ENCODE peak calls at places on chromosomes 3 and 15, in six cellular contexts. A, Z, W, J, K and N are unnamed samples.

GRCh38 chr15:40843885-40844542 is at the start of gene SPINT1:
- DNase-seq in A (peak), Z (no peak), W (no peak), J (peak), K (no peak), N (no peak)

GRCh38 chr3:32859604-32860237 is 41.9 kb downstream of the TRIM71 start:
- DNase-seq in A (no peak), Z (no peak), W (no peak), J (no peak), K (no peak), N (no peak)

GRCh38 chr15:20106026-20106425 is 435.6 kb downstream of the GOLGA6L6 start:
- DNase-seq in A (no peak), Z (no peak), W (no peak), J (no peak), K (no peak), N (no peak)

GRCh38 chr3:69791111-69791510 is 51.8 kb downstream of the MITF start:
- DNase-seq in A (no peak), Z (no peak), W (no peak), J (no peak), K (peak), N (peak)

GRCh38 chr3:47348411-47349154 is 32.2 kb upstream of the PTPN23 start:
- DNase-seq in A (no peak), Z (no peak), W (no peak), J (no peak), K (no peak), N (no peak)

GRCh38 chr3:90062018-90062417 is 954.6 kb downstream of the EPHA3 start:
- DNase-seq in A (no peak), Z (no peak), W (no peak), J (no peak), K (no peak), N (no peak)

GRCh38 chr3:123339302-123339701 is 109.6 kb downstream of the ADCY5 start:
- DNase-seq in A (no peak), Z (no peak), W (no peak), J (no peak), K (no peak), N (no peak)

GRCh38 chr3:84958495-84959469 is at the start of gene CADM2:
- DNase-seq in A (peak), Z (peak), W (peak), J (peak), K (peak), N (peak)

GRCh38 chr3:16103472-16103871 is 71.0 kb upstream of the GALNT15 start:
- DNase-seq in A (no peak), Z (no peak), W (no peak), J (no peak), K (peak), N (no peak)

GRCh38 chr3:102129774-102130608 is 280.7 kb downstream of the NFKBIZ start:
- DNase-seq in A (no peak), Z (no peak), W (no peak), J (no peak), K (no peak), N (peak)

GRCh38 chr3:106740116-106740515 is 637.1 kb upstream of the CCDC54 start:
- DNase-seq in A (no peak), Z (no peak), W (no peak), J (no peak), K (no peak), N (no peak)

GRCh38 chr3:31065765-31066164 is 171.3 kb upstream of the GADL1 start:
- DNase-seq in A (no peak), Z (no peak), W (no peak), J (no peak), K (no peak), N (no peak)